ENCODE peak calls at places on chromosomes 6 and 20, in seven cellular contexts. Z is stimulated activated CD4-positive, alpha-beta T cell treated with anti-CD3 and anti-CD28 coated beads, Interleukin-2, amount 100 ng/mL, for 48 hours; Y is T-helper 1 cell; K is caudate nucleus; M is psoas muscle; G is B cell; W is T follicular helper cell. D is an unnamed sample.

GRCh38 chr20:33793011-33793931 is 17.9 kb upstream of the CHMP4B start:
- DNase-seq in G (no peak), Z (no peak), W (no peak), M (peak), K (no peak), Y (no peak), D (no peak)

GRCh38 chr20:45950330-45950646 is 15.8 kb downstream of the PCIF1 start:
- DNase-seq in M (no peak), K (no peak), G (no peak), W (no peak), Z (no peak), Y (no peak), D (no peak)

GRCh38 chr6:31896856-31897611 is 464 bp downstream of the EHMT2 start:
- DNase-seq in K (no peak), M (no peak), Y (no peak), Z (no peak), W (no peak), G (no peak), D (no peak)

GRCh38 chr6:110653381-110653780 is 161.9 kb downstream of the CDK19 start:
- DNase-seq in W (no peak), Y (no peak), G (no peak), M (no peak), K (no peak), Z (no peak), D (no peak)

GRCh38 chr20:36852187-36852586 is 23.8 kb upstream of the TLDC2 start:
- DNase-seq in W (no peak), K (peak), Z (no peak), G (no peak), M (no peak), Y (no peak), D (no peak)

GRCh38 chr20:59565768-59566461 is 38.4 kb upstream of the PHACTR3 start:
- DNase-seq in Y (no peak), Z (no peak), M (no peak), G (no peak), K (no peak), W (no peak), D (no peak)

GRCh38 chr6:90107721-90108364 is 188.8 kb downstream of the BACH2 start:
- DNase-seq in K (no peak), Z (no peak), W (no peak), Y (no peak), G (peak), M (no peak), D (no peak)

GRCh38 chr6:54431466-54431865 is 123.2 kb downstream of the TINAG start:
- DNase-seq in Y (no peak), M (no peak), G (no peak), Z (no peak), K (no peak), W (no peak), D (no peak)

GRCh38 chr20:63680857-63681608 is 15.4 kb upstream of the TNFRSF6B start:
- DNase-seq in K (no peak), W (no peak), M (no peak), Y (no peak), G (no peak), Z (no peak), D (no peak)

GRCh38 chr20:32437391-32438074 is 79.4 kb downstream of the ASXL1 start:
- DNase-seq in K (no peak), W (no peak), G (no peak), Y (no peak), Z (no peak), M (no peak), D (peak)

GRCh38 chr20:35561671-35562070 is 19.8 kb downstream of the ERGIC3 start:
- DNase-seq in Y (no peak), G (no peak), K (no peak), M (no peak), W (no peak), Z (no peak), D (no peak)

GRCh38 chr6:138815797-138816528 is 20.1 kb downstream of the ECT2L start:
- DNase-seq in W (no peak), Y (no peak), K (no peak), Z (no peak), G (peak), M (no peak), D (peak)

GRCh38 chr6:36550473-36551000 is 3.3 kb upstream of the STK38 start:
- DNase-seq in W (no peak), K (no peak), Z (no peak), M (no peak), G (peak), Y (no peak), D (no peak)

GRCh38 chr20:18738888-18739287 is 74.7 kb upstream of the SCP2D1 start:
- DNase-seq in K (no peak), G (no peak), Z (no peak), M (no peak), W (no peak), Y (no peak), D (no peak)

GRCh38 chr6:163579880-163580295 is 165.4 kb downstream of the QKI start:
- DNase-seq in K (no peak), Y (no peak), W (no peak), M (no peak), G (no peak), Z (no peak), D (peak)